ENCODE peak calls at places on chromosomes 1 and 21, in five cellular contexts. One of them, this sample, is unnamed.
A peak's percentile ranks its signal among the peaks of the same experiment; 100 is the strongest.

GRCh38 chr1:174266991-174267612 is 107.8 kb downstream of the RABGAP1L start:
- DNase-seq in H9: no peak
- DNase-seq in T1000: no peak
- DNase-seq in endothelial cell: no peak
- DNase-seq in stomach: no peak
- DNase-seq in this sample: no peak

GRCh38 chr1:43530483-43531452 is at the start of gene PTPRF:
- DNase-seq in H9: peak; percentile 69
- DNase-seq in T1000: peak; percentile 47
- DNase-seq in endothelial cell: peak; percentile 76
- DNase-seq in stomach: peak; percentile 78
- DNase-seq in this sample: peak; percentile 64

GRCh38 chr21:32298148-32298559 is 501 bp upstream of the MRAP start:
- DNase-seq in H9: no peak
- DNase-seq in T1000: no peak
- DNase-seq in endothelial cell: no peak
- DNase-seq in stomach: no peak
- DNase-seq in this sample: no peak

GRCh38 chr1:229244091-229244490 is 26.8 kb upstream of the RAB4A start:
- DNase-seq in H9: no peak
- DNase-seq in T1000: no peak
- DNase-seq in endothelial cell: no peak
- DNase-seq in stomach: no peak
- DNase-seq in this sample: no peak

GRCh38 chr1:52600533-52601179 is 1.5 kb upstream of the GPX7 start:
- DNase-seq in H9: no peak
- DNase-seq in T1000: no peak
- DNase-seq in endothelial cell: no peak
- DNase-seq in stomach: no peak
- DNase-seq in this sample: no peak

GRCh38 chr1:22681564-22682276 is 28.7 kb downstream of the C1QB start:
- DNase-seq in H9: no peak
- DNase-seq in T1000: no peak
- DNase-seq in endothelial cell: no peak
- DNase-seq in stomach: no peak
- DNase-seq in this sample: no peak

GRCh38 chr1:26094076-26094669 is 17.5 kb upstream of the PDIK1L start:
- DNase-seq in H9: peak; percentile 67
- DNase-seq in T1000: no peak
- DNase-seq in endothelial cell: no peak
- DNase-seq in stomach: no peak
- DNase-seq in this sample: no peak

GRCh38 chr1:238232036-238232744 is 341.5 kb upstream of the ZP4 start:
- DNase-seq in H9: no peak
- DNase-seq in T1000: no peak
- DNase-seq in endothelial cell: no peak
- DNase-seq in stomach: no peak
- DNase-seq in this sample: no peak

GRCh38 chr1:31943546-31944184 is 5.5 kb upstream of the PTP4A2 start:
- DNase-seq in H9: no peak
- DNase-seq in T1000: no peak
- DNase-seq in endothelial cell: no peak
- DNase-seq in stomach: no peak
- DNase-seq in this sample: no peak

GRCh38 chr1:41431490-41432350 is 52.8 kb downstream of the EDN2 start:
- DNase-seq in H9: no peak
- DNase-seq in T1000: no peak
- DNase-seq in endothelial cell: no peak
- DNase-seq in stomach: peak; percentile 34
- DNase-seq in this sample: no peak

GRCh38 chr1:93694039-93694438 is 12.4 kb upstream of the BCAR3 start:
- DNase-seq in H9: no peak
- DNase-seq in T1000: no peak
- DNase-seq in endothelial cell: no peak
- DNase-seq in stomach: no peak
- DNase-seq in this sample: no peak

This sample was measured in germinal center.